ENCODE peak calls at places on chromosomes 12 and 14, in seven cellular contexts. D, E, W, U, A, X and Y are unnamed samples.
A peak's percentile ranks its signal among the peaks of the same experiment; 100 is the strongest.

GRCh38 chr14:67698179-67698578 is 2.6 kb upstream of the RDH11 start:
- DNase-seq in D (no peak), E (no peak), W (no peak), U (no peak), A (no peak), X (no peak), Y (no peak)

GRCh38 chr12:45611495-45611894 is 118.0 kb upstream of the ARID2 start:
- DNase-seq in D (no peak), E (no peak), W (no peak), U (no peak), A (no peak), X (no peak), Y (no peak)

GRCh38 chr14:58549358-58549757 is 88.4 kb upstream of the DACT1 start:
- DNase-seq in D (no peak), E (no peak), W (no peak), U (no peak), A (no peak), X (no peak), Y (no peak)

GRCh38 chr14:68447581-68448281 is 345.1 kb downstream of the ZFP36L1 start:
- DNase-seq in D (no peak), E (no peak), W (no peak), U (no peak), A (no peak), X (no peak), Y (no peak)

GRCh38 chr12:6606331-6607131 is 648 bp downstream of the CHD4 start:
- DNase-seq in D (peak; percentile 35), E (peak; percentile 78), W (peak; percentile 89), U (peak; percentile 59), A (peak; percentile 69), X (peak; percentile 82), Y (peak; percentile 40)

GRCh38 chr12:34294671-34295365 is 272.5 kb downstream of the ALG10 start:
- DNase-seq in D (no peak), E (no peak), W (peak; percentile 33), U (no peak), A (no peak), X (no peak), Y (no peak)

GRCh38 chr12:18753481-18754117 is 15.7 kb downstream of the CAPZA3 start:
- DNase-seq in D (no peak), E (no peak), W (no peak), U (no peak), A (no peak), X (no peak), Y (no peak)

GRCh38 chr14:84894254-84894653 is 635.7 kb upstream of the FLRT2 start:
- DNase-seq in D (no peak), E (no peak), W (no peak), U (no peak), A (no peak), X (no peak), Y (no peak)

GRCh38 chr14:30283822-30284446 is 275.0 kb upstream of the G2E3 start:
- DNase-seq in D (peak; percentile 19), E (peak; percentile 25), W (no peak), U (no peak), A (peak; percentile 51), X (no peak), Y (no peak)

GRCh38 chr12:124861898-124862676 is 1.6 kb downstream of the SCARB1 start:
- DNase-seq in D (no peak), E (peak; percentile 29), W (no peak), U (no peak), A (no peak), X (peak; percentile 23), Y (no peak)

GRCh38 chr14:69612759-69613145 is 1.4 kb downstream of the SUSD6 start:
- DNase-seq in D (no peak), E (peak; percentile 41), W (no peak), U (no peak), A (no peak), X (no peak), Y (no peak)

GRCh38 chr12:19410211-19410610 is 29.1 kb upstream of the AEBP2 start:
- DNase-seq in D (no peak), E (no peak), W (no peak), U (no peak), A (no peak), X (no peak), Y (no peak)

GRCh38 chr14:40447032-40447431 is 1014.8 kb upstream of the FBXO33 start:
- DNase-seq in D (no peak), E (no peak), W (no peak), U (no peak), A (no peak), X (no peak), Y (no peak)

GRCh38 chr14:52248057-52248456 is 19.4 kb upstream of the PTGDR start:
- DNase-seq in D (no peak), E (no peak), W (no peak), U (no peak), A (no peak), X (peak; percentile 44), Y (no peak)

GRCh38 chr14:30125322-30125944 is 197.8 kb upstream of the PRKD1 start:
- DNase-seq in D (no peak), E (no peak), W (no peak), U (no peak), A (no peak), X (no peak), Y (no peak)

GRCh38 chr14:24291446-24292117 is 8.0 kb downstream of the DHRS1 start:
- DNase-seq in D (no peak), E (no peak), W (no peak), U (no peak), A (no peak), X (no peak), Y (no peak)

GRCh38 chr14:57889245-57889644 is 23.4 kb upstream of the SLC35F4 start:
- DNase-seq in D (no peak), E (no peak), W (no peak), U (peak; percentile 65), A (no peak), X (no peak), Y (no peak)

GRCh38 chr14:102074415-102074964 is 12.4 kb downstream of the HSP90AA1 start:
- DNase-seq in D (no peak), E (no peak), W (no peak), U (no peak), A (no peak), X (no peak), Y (no peak)

GRCh38 chr12:88958153-88958552 is 377.9 kb upstream of the KITLG start:
- DNase-seq in D (no peak), E (no peak), W (no peak), U (no peak), A (no peak), X (no peak), Y (no peak)

GRCh38 chr12:125183187-125184067 is 118.2 kb downstream of the AACS start:
- DNase-seq in D (peak; percentile 54), E (peak; percentile 83), W (peak; percentile 87), U (peak; percentile 83), A (peak; percentile 77), X (peak; percentile 77), Y (peak; percentile 74)

GRCh38 chr14:26707234-26707633 is 109.4 kb upstream of the NOVA1 start:
- DNase-seq in D (no peak), E (no peak), W (no peak), U (no peak), A (no peak), X (no peak), Y (no peak)

GRCh38 chr12:68515793-68516192 is 94.9 kb upstream of the RAP1B start:
- DNase-seq in D (no peak), E (no peak), W (no peak), U (no peak), A (no peak), X (no peak), Y (no peak)

GRCh38 chr12:109727039-109727723 is 13.6 kb downstream of the FAM222A start:
- DNase-seq in D (no peak), E (no peak), W (peak; percentile 66), U (peak; percentile 50), A (no peak), X (peak; percentile 29), Y (no peak)

GRCh38 chr12:119938049-119938667 is 50.9 kb upstream of the BICDL1 start:
- DNase-seq in D (peak; percentile 46), E (peak; percentile 64), W (peak; percentile 84), U (peak; percentile 62), A (peak; percentile 72), X (peak; percentile 71), Y (peak; percentile 53)

GRCh38 chr12:81610955-81611889 is 147.9 kb downstream of the PPFIA2 start:
- DNase-seq in D (peak; percentile 30), E (peak; percentile 2), W (no peak), U (no peak), A (no peak), X (no peak), Y (no peak)

GRCh38 chr12:70854871-70855578 is 65.5 kb downstream of the PTPRR start:
- DNase-seq in D (no peak), E (no peak), W (no peak), U (no peak), A (no peak), X (no peak), Y (no peak)

GRCh38 chr14:61530296-61530695 is 165.0 kb upstream of the HIF1A start:
- DNase-seq in D (no peak), E (no peak), W (no peak), U (no peak), A (no peak), X (no peak), Y (no peak)
- H3K4me1 ChIP-seq in D (peaks cover 7% of the 10 kb centered on the region), E (peaks cover 26% of the 10 kb centered on the region), W (peaks cover 57% of the 10 kb centered on the region), U (peaks cover 64% of the 10 kb centered on the region), A (peaks cover 32% of the 10 kb centered on the region), X (peaks cover 24% of the 10 kb centered on the region), Y (peaks cover 75% of the 10 kb centered on the region)

GRCh38 chr14:61344437-61345143 is 23.2 kb downstream of the PRKCH start:
- DNase-seq in D (no peak), E (no peak), W (no peak), U (no peak), A (no peak), X (no peak), Y (no peak)

GRCh38 chr14:61342486-61342885 is 21.1 kb downstream of the PRKCH start:
- DNase-seq in D (no peak), E (no peak), W (peak; percentile 86), U (no peak), A (no peak), X (peak; percentile 94), Y (no peak)

GRCh38 chr14:61342941-61343340 is 21.6 kb downstream of the PRKCH start:
- DNase-seq in D (no peak), E (no peak), W (no peak), U (no peak), A (no peak), X (no peak), Y (no peak)

GRCh38 chr14:61343991-61344405 is 22.6 kb downstream of the PRKCH start:
- DNase-seq in D (no peak), E (no peak), W (no peak), U (no peak), A (no peak), X (peak; percentile 51), Y (no peak)

GRCh38 chr14:61343471-61343870 is 22.1 kb downstream of the PRKCH start:
- DNase-seq in D (no peak), E (no peak), W (no peak), U (no peak), A (no peak), X (no peak), Y (no peak)
- H3K4me1 ChIP-seq in D (no peaks in the 10 kb centered on the region), E (no peaks in the 10 kb centered on the region), W (peaks cover 5% of the 10 kb centered on the region), U (no peaks in the 10 kb centered on the region), A (no peaks in the 10 kb centered on the region), X (peaks cover 94% of the 10 kb centered on the region), Y (peaks cover 22% of the 10 kb centered on the region)

GRCh38 chr12:53213348-53213747 is 6.3 kb upstream of the ITGB7 start:
- DNase-seq in D (peak; percentile 81), E (peak; percentile 86), W (peak; percentile 93), U (peak; percentile 84), A (peak; percentile 84), X (peak; percentile 87), Y (peak; percentile 75)
- H3K4me1 ChIP-seq in D (peaks cover 27% of the 10 kb centered on the region), E (peaks cover 87% of the 10 kb centered on the region), W (peaks cover 35% of the 10 kb centered on the region), U (peaks cover 28% of the 10 kb centered on the region), A (peaks cover 15% of the 10 kb centered on the region), X (peaks cover 60% of the 10 kb centered on the region), Y (peaks cover 30% of the 10 kb centered on the region)

GRCh38 chr14:90578283-90578985 is 181.6 kb downstream of the CALM1 start:
- DNase-seq in D (no peak), E (no peak), W (no peak), U (no peak), A (no peak), X (peak; percentile 20), Y (no peak)
- H3K4me1 ChIP-seq in D (no peaks in the 10 kb centered on the region), E (no peaks in the 10 kb centered on the region), W (no peaks in the 10 kb centered on the region), U (peaks cover 5% of the 10 kb centered on the region), A (no peaks in the 10 kb centered on the region), X (no peaks in the 10 kb centered on the region), Y (no peaks in the 10 kb centered on the region)